ENCODE peak calls at places on chromosomes 11 and 22, in eight cellular contexts. T, M, S, A, Z, B, E and K are unnamed samples.

GRCh38 chr11:112526699-112527410 is 266.2 kb upstream of the PLET1 start:
- DNase-seq in T (no peak), M (no peak), S (peak; percentile 2), A (no peak), Z (no peak), B (no peak), E (no peak), K (no peak)

GRCh38 chr22:43847376-43848289 is 14.7 kb downstream of the SULT4A1 start:
- DNase-seq in T (no peak), M (no peak), S (no peak), A (no peak), Z (no peak), B (peak; percentile 3), E (no peak), K (no peak)

GRCh38 chr11:70580036-70580805 is 181.9 kb downstream of the CTTN start:
- DNase-seq in T (no peak), M (peak; percentile 56), S (no peak), A (peak; percentile 49), Z (peak; percentile 79), B (no peak), E (no peak), K (no peak)

GRCh38 chr11:132422725-132423124 is 1052.3 kb downstream of the NTM start:
- DNase-seq in T (no peak), M (no peak), S (no peak), A (no peak), Z (no peak), B (no peak), E (no peak), K (no peak)

GRCh38 chr22:37751449-37752188 is 54.8 kb downstream of the TRIOBP start:
- DNase-seq in T (peak; percentile 32), M (no peak), S (no peak), A (peak; percentile 81), Z (no peak), B (no peak), E (no peak), K (no peak)

GRCh38 chr11:13042873-13043338 is 33.8 kb downstream of the RASSF10 start:
- DNase-seq in T (no peak), M (no peak), S (no peak), A (no peak), Z (no peak), B (no peak), E (no peak), K (no peak)

GRCh38 chr11:61090982-61091372 is 11.3 kb upstream of the CD5 start:
- DNase-seq in T (no peak), M (no peak), S (no peak), A (no peak), Z (no peak), B (no peak), E (no peak), K (no peak)

GRCh38 chr11:65036931-65037330 is 4.1 kb upstream of the SAC3D1 start:
- DNase-seq in T (peak; percentile 73), M (no peak), S (no peak), A (peak; percentile 92), Z (no peak), B (no peak), E (no peak), K (no peak)

GRCh38 chr11:25794804-25795203 is 537.1 kb upstream of the ANO3 start:
- DNase-seq in T (no peak), M (no peak), S (no peak), A (no peak), Z (no peak), B (no peak), E (no peak), K (no peak)

GRCh38 chr11:4642043-4642442 is 1.7 kb upstream of the OR51E1 start:
- DNase-seq in T (peak; percentile 29), M (no peak), S (no peak), A (no peak), Z (no peak), B (no peak), E (no peak), K (no peak)

GRCh38 chr22:36540867-36541642 is 12.1 kb upstream of the EIF3D start:
- DNase-seq in T (no peak), M (no peak), S (no peak), A (no peak), Z (no peak), B (no peak), E (no peak), K (no peak)

GRCh38 chr11:134675983-134676382 is 263.9 kb upstream of the B3GAT1 start:
- DNase-seq in T (no peak), M (no peak), S (no peak), A (no peak), Z (no peak), B (no peak), E (no peak), K (no peak)

GRCh38 chr22:26109686-26110315 is 59.5 kb upstream of the SEZ6L start:
- DNase-seq in T (no peak), M (no peak), S (no peak), A (no peak), Z (no peak), B (no peak), E (no peak), K (no peak)

GRCh38 chr11:77854838-77855237 is 33.9 kb downstream of the AAMDC start:
- DNase-seq in T (no peak), M (no peak), S (no peak), A (no peak), Z (no peak), B (no peak), E (no peak), K (no peak)

GRCh38 chr11:64339754-64340408 is at the start of gene CCDC88B:
- DNase-seq in T (peak; percentile 62), M (no peak), S (no peak), A (peak; percentile 79), Z (no peak), B (no peak), E (peak; percentile 95), K (no peak)

GRCh38 chr22:48943567-48944432 is 883.9 kb downstream of the BRD1 start:
- DNase-seq in T (no peak), M (peak; percentile 68), S (no peak), A (peak; percentile 50), Z (peak; percentile 24), B (no peak), E (no peak), K (no peak)

DNA sequence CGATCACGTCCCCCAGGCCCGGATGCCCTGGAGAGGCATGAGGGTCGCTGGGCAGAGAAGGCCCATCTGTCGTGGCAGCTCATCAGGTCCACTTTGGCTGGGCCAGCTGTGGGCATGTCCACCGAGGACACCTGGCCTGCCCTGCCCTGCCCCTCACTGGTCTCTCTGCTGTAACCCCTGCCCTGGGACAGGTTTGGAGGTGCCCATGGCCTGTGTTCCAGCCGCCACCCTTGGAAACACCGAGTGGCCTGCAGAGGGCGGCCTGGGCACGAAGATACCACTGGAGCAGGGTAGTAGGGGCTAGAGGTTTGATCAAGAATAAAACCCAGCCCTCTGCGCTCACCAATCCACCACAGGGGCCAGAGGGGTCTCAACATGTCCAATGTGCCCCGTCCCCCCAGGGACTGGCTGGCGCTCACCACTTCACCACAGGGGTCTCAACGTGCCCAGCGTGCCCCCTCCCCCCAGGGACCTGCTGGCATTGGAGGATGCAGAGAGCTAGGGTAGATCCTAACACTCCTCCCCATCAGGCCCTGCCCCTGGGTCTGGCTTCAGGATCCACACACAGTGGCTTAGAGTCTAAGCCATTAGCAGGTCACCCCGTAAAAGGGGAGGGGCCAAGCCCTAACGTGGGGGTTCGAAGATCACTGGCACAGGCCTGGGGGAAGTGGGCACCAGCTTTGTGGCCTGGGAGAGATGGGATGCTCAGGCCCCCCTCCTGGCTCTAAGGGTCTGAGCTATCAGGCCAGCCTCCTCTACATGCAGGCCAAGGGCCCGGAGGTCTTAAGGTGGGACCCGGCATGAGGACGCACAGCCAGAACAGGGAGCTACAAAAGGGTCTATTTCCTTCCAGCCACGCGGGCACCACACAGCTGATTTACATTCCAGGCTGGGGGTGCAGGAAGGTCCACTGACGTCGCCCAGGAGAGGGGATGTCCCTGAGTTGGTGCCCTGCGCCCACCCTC is 1.3 kb upstream of the HDAC10 start:
- DNase-seq in T (peak; percentile 77), M (peak; percentile 83), S (peak; percentile 59), A (peak; percentile 91), Z (peak; percentile 68), B (peak; percentile 63), E (peak; percentile 75), K (no peak)
- H3K4me3 ChIP-seq in T (peak overlapping the region; percentile 69), M (no peak overlapping the region), S (no peak overlapping the region), A (no peak overlapping the region), Z (no peak overlapping the region), B (peak overlapping the region; percentile 75), E (peak overlapping the region; percentile 89), K (no peak overlapping the region)

GRCh38 chr11:93221539-93221938 is 23.7 kb upstream of the SLC36A4 start:
- DNase-seq in T (no peak), M (no peak), S (no peak), A (no peak), Z (no peak), B (no peak), E (no peak), K (no peak)

GRCh38 chr11:93229876-93230275 is 32.1 kb upstream of the SLC36A4 start:
- DNase-seq in T (no peak), M (no peak), S (no peak), A (no peak), Z (no peak), B (no peak), E (no peak), K (no peak)

GRCh38 chr11:93220078-93220477 is 22.3 kb upstream of the SLC36A4 start:
- DNase-seq in T (no peak), M (no peak), S (no peak), A (no peak), Z (no peak), B (no peak), E (no peak), K (no peak)

GRCh38 chr11:93225642-93226041 is 27.9 kb upstream of the SLC36A4 start:
- DNase-seq in T (no peak), M (no peak), S (peak; percentile 38), A (no peak), Z (no peak), B (no peak), E (no peak), K (no peak)
- TF ChIP-seq CTCF in T (peak; percentile 57), M (peak; percentile 42), S (peak; percentile 23), A (no peak), Z (peak; percentile 18), B (peak; percentile 25), E (peak; percentile 58), K (no peak)

GRCh38 chr11:1573077-1573846 is 1.2 kb upstream of the DUSP8 start:
- DNase-seq in T (no peak), M (no peak), S (no peak), A (peak; percentile 89), Z (no peak), B (no peak), E (peak; percentile 45), K (no peak)
- H3K4me3 ChIP-seq in T (peak overlapping the region; percentile 61), M (peak overlapping the region; percentile 62), S (no peak overlapping the region), A (peak overlapping the region; percentile 40), Z (peak overlapping the region; percentile 37), B (peak overlapping the region; percentile 60), E (peak overlapping the region; percentile 57), K (no peak overlapping the region)

DNA sequence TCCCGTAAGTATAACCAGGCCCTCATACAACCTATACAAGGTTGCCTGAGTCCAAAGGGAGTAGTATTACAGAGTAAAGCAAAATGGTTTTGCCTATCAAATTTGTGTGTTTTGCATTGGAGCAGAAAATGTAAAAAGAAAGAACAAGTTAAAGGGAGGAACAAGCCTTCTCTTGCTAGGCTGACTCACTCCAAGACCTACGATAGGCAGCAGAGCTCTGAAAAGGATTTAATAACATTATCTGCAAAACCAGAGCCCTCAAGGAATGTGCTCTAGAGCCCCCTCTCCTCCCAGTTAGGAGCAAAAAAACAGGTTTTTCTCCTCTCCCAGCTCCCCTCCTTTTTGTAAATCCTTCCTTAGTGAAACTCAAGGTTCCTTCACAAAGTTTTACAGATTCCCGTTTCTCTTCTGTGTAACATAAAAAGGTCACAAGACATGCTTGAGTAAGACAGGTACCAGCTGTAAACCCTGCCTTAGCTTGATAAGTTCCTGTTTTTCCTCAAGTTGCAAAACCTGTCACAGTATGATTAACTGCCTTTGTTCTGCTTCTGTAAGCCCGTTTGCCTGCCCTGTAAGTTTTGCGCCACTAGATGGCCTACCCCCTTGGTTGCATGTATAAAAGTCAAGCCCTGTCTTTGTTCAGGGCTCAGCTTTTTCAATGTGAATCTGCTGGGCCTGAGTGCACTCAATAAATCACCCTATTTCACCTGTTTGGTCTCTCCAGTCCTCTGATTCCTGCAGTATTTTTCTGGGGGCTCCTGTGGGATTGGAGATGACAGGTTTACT is 498.2 kb downstream of the KCNA4 start:
- DNase-seq in T (no peak), M (peak; percentile 4), S (no peak), A (no peak), Z (no peak), B (no peak), E (no peak), K (no peak)
- TF ChIP-seq CTCF in T (no peak), M (peak; percentile 21), S (no peak), A (no peak), Z (peak; percentile 33), B (no peak), E (no peak), K (no peak)